ENCODE peak calls at places on chromosomes 1 and 21, in seven cellular contexts. M is tibial nerve; W is aorta; T is pancreas; C is naive thymus-derived CD8-positive, alpha-beta T cell; G is AG09309; J is iPS DF 6.9. F is an unnamed sample.
A peak's percentile ranks its signal among the peaks of the same experiment; 100 is the strongest.

GRCh38 chr1:160205242-160205973 is at the start of gene PEA15:
- DNase-seq in G (no peak), C (peak; percentile 37), W (peak; percentile 83), T (peak; percentile 90), J (no peak), M (peak; percentile 65), F (peak; percentile 79)

GRCh38 chr1:115647919-115648597 is 6.3 kb downstream of the VANGL1 start:
- DNase-seq in J (no peak), M (no peak), W (no peak), T (no peak), G (no peak), C (no peak), F (no peak)

GRCh38 chr1:202069670-202070069 is 53.0 kb upstream of the GPR37L1 start:
- DNase-seq in C (no peak), T (no peak), G (no peak), J (no peak), W (no peak), M (no peak), F (no peak)

GRCh38 chr1:910311-910880 is 13.3 kb upstream of the SAMD11 start:
- DNase-seq in J (no peak), G (no peak), W (peak; percentile 51), M (no peak), C (no peak), T (peak; percentile 57), F (no peak)

GRCh38 chr1:160981584-160982411 is 27.2 kb upstream of the ITLN2 start:
- DNase-seq in C (no peak), W (peak; percentile 63), M (no peak), G (no peak), T (no peak), J (no peak), F (no peak)

GRCh38 chr1:204191481-204191880 is 4.8 kb downstream of the KISS1 start:
- DNase-seq in T (no peak), G (no peak), M (no peak), J (no peak), C (no peak), W (no peak), F (no peak)

GRCh38 chr1:204130989-204131892 is 20.6 kb downstream of the ETNK2 start:
- DNase-seq in M (peak; percentile 44), C (no peak), T (no peak), J (no peak), W (no peak), G (peak; percentile 51), F (no peak)

GRCh38 chr21:25412090-25412489 is 195.2 kb downstream of the MRPL39 start:
- DNase-seq in M (no peak), C (no peak), G (no peak), W (no peak), T (no peak), J (no peak), F (no peak)

GRCh38 chr1:93317943-93318342 is 27.8 kb upstream of the DR1 start:
- DNase-seq in W (no peak), T (no peak), C (no peak), M (no peak), G (no peak), J (no peak), F (no peak)

GRCh38 chr1:32933742-32934322 is 30.8 kb downstream of the RNF19B start:
- DNase-seq in C (no peak), M (peak; percentile 32), T (no peak), W (no peak), G (no peak), J (no peak), F (no peak)

GRCh38 chr21:44087426-44088400 is 19.5 kb upstream of the PWP2 start:
- DNase-seq in J (no peak), M (no peak), T (peak; percentile 48), C (no peak), G (no peak), W (peak; percentile 67), F (peak; percentile 49)

GRCh38 chr21:16372546-16372945 is 642.8 kb downstream of the USP25 start:
- DNase-seq in T (no peak), C (no peak), W (no peak), G (no peak), M (no peak), J (no peak), F (no peak)

GRCh38 chr1:31764307-31765040 is at the start of gene ADGRB2:
- DNase-seq in G (no peak), T (no peak), J (no peak), M (no peak), W (no peak), C (peak; percentile 47), F (no peak)

GRCh38 chr21:33406493-33406892 is 3.3 kb downstream of the IFNGR2 start:
- DNase-seq in G (no peak), W (peak; percentile 30), T (no peak), J (no peak), M (no peak), C (no peak), F (no peak)

GRCh38 chr1:202952818-202953217 is 5.3 kb downstream of the ADIPOR1 start:
- DNase-seq in M (peak; percentile 60), C (no peak), J (no peak), W (peak; percentile 84), T (no peak), G (peak; percentile 32), F (no peak)

GRCh38 chr1:10975567-10976326 is 36.7 kb upstream of the TARDBP start:
- DNase-seq in T (no peak), G (peak; percentile 91), C (no peak), M (peak; percentile 38), W (no peak), J (no peak), F (no peak)

GRCh38 chr1:76237201-76237600 is 162.7 kb downstream of the ST6GALNAC3 start:
- DNase-seq in C (no peak), M (no peak), W (no peak), J (no peak), T (no peak), G (no peak), F (no peak)

GRCh38 chr1:17995480-17995879 is 112.1 kb upstream of the IGSF21 start:
- DNase-seq in W (no peak), C (no peak), J (no peak), T (no peak), G (no peak), M (no peak), F (no peak)

GRCh38 chr1:201268604-201269151 is 14.6 kb upstream of the PKP1 start:
- DNase-seq in G (peak; percentile 52), J (no peak), C (no peak), T (peak; percentile 54), M (no peak), W (peak; percentile 55), F (peak; percentile 45)

GRCh38 chr1:155166373-155167165 is 6.5 kb downstream of the KRTCAP2 start:
- DNase-seq in J (no peak), T (no peak), M (no peak), C (no peak), W (no peak), G (no peak), F (no peak)

GRCh38 chr1:80632284-80632683 is 1168.5 kb upstream of the ADGRL2 start:
- DNase-seq in J (no peak), T (no peak), G (no peak), M (no peak), C (no peak), W (no peak), F (no peak)